ENCODE peak calls at places on chromosomes 6 and 20, in six cellular contexts. G is right lobe of liver; J is globus pallidus; L is cardiac fibroblast; U is stimulated activated CD8-positive, alpha-beta memory T cell treated with anti-CD3 and anti-CD28 coated beads, Interleukin-15, amount 100 ng/mL, for 24 hours; N is activated CD8-positive, alpha-beta memory T cell treated with anti-CD3 and anti-CD28 coated beads for 24 hours. S is an unnamed sample.

GRCh38 chr20:34536798-34537394 is 20.7 kb downstream of the DYNLRB1 start:
- DNase-seq in G (peak; percentile 59), J (peak; percentile 41), L (peak; percentile 55), U (no peak), N (no peak), S (no peak)

GRCh38 chr6:169424821-169425240 is 171.2 kb upstream of the THBS2 start:
- DNase-seq in G (no peak), J (no peak), L (peak; percentile 66), U (no peak), N (no peak), S (no peak)

GRCh38 chr20:31496761-31497295 is 17.4 kb upstream of the HM13 start:
- DNase-seq in G (peak; percentile 41), J (no peak), L (peak; percentile 77), U (no peak), N (no peak), S (no peak)

GRCh38 chr20:47727909-47728361 is 57.3 kb downstream of the SULF2 start:
- DNase-seq in G (peak; percentile 45), J (peak; percentile 79), L (no peak), U (no peak), N (no peak), S (no peak)

GRCh38 chr6:11460837-11461661 is 76.5 kb upstream of the TMEM170B start:
- DNase-seq in G (no peak), J (no peak), L (no peak), U (no peak), N (no peak), S (no peak)

GRCh38 chr6:122033564-122034181 is 365.8 kb upstream of the HSF2 start:
- DNase-seq in G (no peak), J (peak; percentile 33), L (peak; percentile 76), U (no peak), N (no peak), S (no peak)

GRCh38 chr6:27168108-27168507 is 79.4 kb upstream of the PRSS16 start:
- DNase-seq in G (no peak), J (no peak), L (no peak), U (no peak), N (no peak), S (no peak)

GRCh38 chr6:35203680-35204079 is 10.1 kb upstream of the SCUBE3 start:
- DNase-seq in G (no peak), J (no peak), L (no peak), U (no peak), N (no peak), S (no peak)

GRCh38 chr6:84575264-84575663 is 189.1 kb downstream of the TBX18 start:
- DNase-seq in G (no peak), J (no peak), L (peak; percentile 33), U (no peak), N (no peak), S (no peak)

GRCh38 chr20:47348539-47349142 is 7.9 kb downstream of the ZMYND8 start:
- DNase-seq in G (no peak), J (peak; percentile 49), L (no peak), U (no peak), N (no peak), S (no peak)

GRCh38 chr6:100096356-100096755 is 102.3 kb upstream of the MCHR2 start:
- DNase-seq in G (no peak), J (no peak), L (no peak), U (no peak), N (no peak), S (no peak)

GRCh38 chr20:7723284-7723683 is 217.0 kb downstream of the HAO1 start:
- DNase-seq in G (no peak), J (no peak), L (peak; percentile 82), U (no peak), N (no peak), S (no peak)

GRCh38 chr6:108348655-108349349 is 53.9 kb downstream of the AFG1L start:
- DNase-seq in G (no peak), J (no peak), L (no peak), U (no peak), N (no peak), S (no peak)

GRCh38 chr6:2641044-2641673 is 109.6 kb downstream of the MYLK4 start:
- DNase-seq in G (no peak), J (no peak), L (no peak), U (no peak), N (no peak), S (no peak)

S was measured in effector CD8-positive, alpha-beta T cell.